ENCODE peak calls at places on chromosome 6, in eight cellular contexts. A is AG08396; K is stimulated activated naive B cell treated with anti-CD40 and anti-IgM and Interleukin-4, amounts not matched to agents 10 μg/mL and 1 μg/mL and 100 μg/mL, for 72 hours; J is B cell; D is T follicular helper cell; P is neural crest cell; W is stimulated activated CD8-positive, alpha-beta memory T cell treated with anti-CD3 and anti-CD28 coated beads, Interleukin-2, amount 100 ng/mL, for 1 hour; M is activated naive CD4-positive, alpha-beta T cell. Q is an unnamed sample.

GRCh38 chr6:31559958-31560696 is 12.0 kb upstream of the LTA start:
- DNase-seq in A (peak; percentile 74), K (peak; percentile 78), J (peak; percentile 84), D (no peak), P (no peak), W (no peak), M (no peak), Q (peak; percentile 68)

GRCh38 chr6:167441653-167442644 is 117.1 kb downstream of the TTLL2 start:
- DNase-seq in A (no peak), K (no peak), J (no peak), D (no peak), P (peak; percentile 26), W (no peak), M (no peak), Q (no peak)

GRCh38 chr6:35543459-35544193 is 30.9 kb upstream of the TULP1 start:
- DNase-seq in A (no peak), K (no peak), J (no peak), D (no peak), P (no peak), W (no peak), M (no peak), Q (no peak)

GRCh38 chr6:89310929-89311328 is 4.2 kb downstream of the GABRR2 start:
- DNase-seq in A (no peak), K (no peak), J (no peak), D (no peak), P (no peak), W (no peak), M (no peak), Q (no peak)

GRCh38 chr6:136608991-136609390 is 58.8 kb upstream of the MAP7 start:
- DNase-seq in A (peak; percentile 20), K (no peak), J (no peak), D (no peak), P (no peak), W (no peak), M (no peak), Q (no peak)

GRCh38 chr6:10678456-10678855 is 16.0 kb downstream of the C6orf52 start:
- DNase-seq in A (no peak), K (no peak), J (no peak), D (no peak), P (no peak), W (no peak), M (no peak), Q (no peak)

GRCh38 chr6:61809004-61809595 is 476.9 kb downstream of the KHDRBS2 start:
- DNase-seq in A (peak; percentile 1), K (no peak), J (no peak), D (no peak), P (no peak), W (no peak), M (no peak), Q (no peak)

GRCh38 chr6:31145386-31145785 is 6.5 kb upstream of the PSORS1C2 start:
- DNase-seq in A (no peak), K (no peak), J (no peak), D (no peak), P (no peak), W (no peak), M (no peak), Q (no peak)

GRCh38 chr6:139568157-139568955 is 193.9 kb upstream of the CITED2 start:
- DNase-seq in A (no peak), K (no peak), J (no peak), D (no peak), P (no peak), W (no peak), M (no peak), Q (no peak)